ENCODE peak calls at places on chromosome 20, in four cellular contexts. A is IMR-90, I is H9, X is H1. K is an unnamed sample.

GRCh38 chr20:8853805-8854338 is 215.0 kb upstream of the PLCB4 start:
- DNase-seq in X (no peak), I (peak; percentile 42), A (peak; percentile 84), K (peak; percentile 76)

GRCh38 chr20:7161690-7162089 is 394.2 kb downstream of the BMP2 start:
- DNase-seq in X (no peak), A (no peak), I (no peak), K (no peak)

GRCh38 chr20:61308171-61308795 is 56.2 kb downstream of the CDH4 start:
- DNase-seq in X (no peak), A (no peak), I (no peak), K (no peak)

GRCh38 chr20:11676618-11677289 is 240.9 kb upstream of the BTBD3 start:
- DNase-seq in A (peak; percentile 42), I (peak; percentile 71), X (peak; percentile 86), K (peak; percentile 49)

GRCh38 chr20:56949318-56949717 is 317.1 kb downstream of the BMP7 start:
- DNase-seq in I (peak; percentile 74), X (no peak), A (no peak), K (no peak)

GRCh38 chr20:48169650-48170049 is 384.4 kb upstream of the SULF2 start:
- DNase-seq in X (no peak), A (no peak), I (no peak), K (no peak)

GRCh38 chr20:58306421-58307261 is 2.9 kb upstream of the RAB22A start:
- DNase-seq in A (peak; percentile 76), X (no peak), I (no peak), K (no peak)

GRCh38 chr20:44470327-44470726 is 5.3 kb upstream of the TTPAL start:
- DNase-seq in X (no peak), A (no peak), I (no peak), K (no peak)

GRCh38 chr20:38387953-38388352 is 41.7 kb downstream of the LBP start:
- DNase-seq in I (no peak), A (no peak), X (no peak), K (no peak)

GRCh38 chr20:41526327-41526726 is 91.8 kb downstream of the CHD6 start:
- DNase-seq in I (no peak), X (no peak), A (no peak), K (no peak)

GRCh38 chr20:1946762-1947534 is 46.9 kb downstream of the PDYN start:
- DNase-seq in X (peak; percentile 84), A (peak; percentile 17), I (peak; percentile 96), K (peak; percentile 82)

GRCh38 chr20:19317240-19318069 is 105.0 kb downstream of the SLC24A3 start:
- DNase-seq in I (no peak), X (no peak), A (no peak), K (no peak)

GRCh38 chr20:9609892-9610502 is 95.6 kb downstream of the LAMP5 start:
- DNase-seq in I (peak; percentile 73), A (peak; percentile 71), X (peak; percentile 73), K (peak; percentile 84)

GRCh38 chr20:52160805-52161204 is 30.8 kb downstream of the ZFP64 start:
- DNase-seq in X (no peak), A (no peak), I (no peak), K (no peak)

GRCh38 chr20:6575912-6576391 is 191.5 kb upstream of the BMP2 start:
- DNase-seq in I (no peak), A (peak; percentile 72), X (no peak), K (no peak)

GRCh38 chr20:47355489-47356219 is 845 bp downstream of the ZMYND8 start:
- DNase-seq in I (no peak), X (no peak), A (no peak), K (no peak)

GRCh38 chr20:63138855-63139341 is 77.0 kb downstream of the YTHDF1 start:
- DNase-seq in X (no peak), A (no peak), I (no peak), K (no peak)

GRCh38 chr20:38730989-38731737 is 6.9 kb downstream of the SLC32A1 start:
- DNase-seq in I (peak; percentile 91), X (peak; percentile 99), A (peak; percentile 31), K (peak; percentile 83)

GRCh38 chr20:53617791-53618489 is 24.3 kb upstream of the ZNF217 start:
- DNase-seq in I (no peak), A (no peak), X (no peak), K (no peak)

GRCh38 chr20:10877345-10877744 is 203.5 kb upstream of the JAG1 start:
- DNase-seq in X (no peak), A (no peak), I (no peak), K (no peak)

GRCh38 chr20:62511300-62511914 is 35.6 kb upstream of the GATA5 start:
- DNase-seq in A (no peak), X (no peak), I (no peak), K (no peak)

GRCh38 chr20:12241065-12241464 is 323.4 kb downstream of the BTBD3 start:
- DNase-seq in X (no peak), I (no peak), A (no peak), K (no peak)

GRCh38 chr20:11001767-11002540 is 328.2 kb upstream of the JAG1 start:
- DNase-seq in A (peak; percentile 56), X (no peak), I (no peak), K (no peak)

GRCh38 chr20:24694157-24694726 is 224.8 kb downstream of the SYNDIG1 start:
- DNase-seq in A (no peak), X (peak; percentile 27), I (peak; percentile 9), K (no peak)

GRCh38 chr20:24609757-24610156 is 140.3 kb downstream of the SYNDIG1 start:
- DNase-seq in A (no peak), X (no peak), I (no peak), K (no peak)

GRCh38 chr20:51750037-51750769 is 18.0 kb downstream of the ATP9A start:
- DNase-seq in A (peak; percentile 94), X (no peak), I (no peak), K (no peak)

GRCh38 chr20:63060057-63060991 is 53.6 kb upstream of the BHLHE23 start:
- DNase-seq in A (peak; percentile 22), X (peak; percentile 47), I (peak; percentile 34), K (no peak)

GRCh38 chr20:12570371-12570770 is 438.4 kb upstream of the SPTLC3 start:
- DNase-seq in X (peak; percentile 64), A (no peak), I (peak; percentile 81), K (peak; percentile 27)

GRCh38 chr20:49646126-49646525 is 67.6 kb downstream of the B4GALT5 start:
- DNase-seq in A (peak; percentile 91), X (no peak), I (no peak), K (no peak)

GRCh38 chr20:21125072-21125848 is 622 bp upstream of the KIZ start:
- DNase-seq in A (peak; percentile 41), I (no peak), X (no peak), K (no peak)

GRCh38 chr20:17589161-17589834 is 19.4 kb downstream of the DSTN start:
- DNase-seq in X (no peak), A (no peak), I (no peak), K (no peak)

GRCh38 chr20:10505320-10506226 is 70.5 kb downstream of the SLX4IP start:
- DNase-seq in I (no peak), X (no peak), A (peak; percentile 35), K (no peak)

GRCh38 chr20:44572551-44573500 is 9.6 kb upstream of the PKIG start:
- DNase-seq in A (peak; percentile 89), I (no peak), X (no peak), K (no peak)

GRCh38 chr20:39338977-39339376 is 376.8 kb downstream of the DHX35 start:
- DNase-seq in A (no peak), I (no peak), X (no peak), K (no peak)

GRCh38 chr20:20571068-20571780 is 141.2 kb downstream of the RALGAPA2 start:
- DNase-seq in A (no peak), I (no peak), X (no peak), K (no peak)

GRCh38 chr20:57470666-57471495 is 54.1 kb downstream of the CTCFL start:
- DNase-seq in I (no peak), A (no peak), X (no peak), K (no peak)

GRCh38 chr20:57189713-57190112 is 76.7 kb downstream of the BMP7 start:
- DNase-seq in A (no peak), I (no peak), X (no peak), K (no peak)

GRCh38 chr20:61980647-61981583 is 84.8 kb downstream of the TAF4 start:
- DNase-seq in A (no peak), I (no peak), X (no peak), K (no peak)

DNA sequence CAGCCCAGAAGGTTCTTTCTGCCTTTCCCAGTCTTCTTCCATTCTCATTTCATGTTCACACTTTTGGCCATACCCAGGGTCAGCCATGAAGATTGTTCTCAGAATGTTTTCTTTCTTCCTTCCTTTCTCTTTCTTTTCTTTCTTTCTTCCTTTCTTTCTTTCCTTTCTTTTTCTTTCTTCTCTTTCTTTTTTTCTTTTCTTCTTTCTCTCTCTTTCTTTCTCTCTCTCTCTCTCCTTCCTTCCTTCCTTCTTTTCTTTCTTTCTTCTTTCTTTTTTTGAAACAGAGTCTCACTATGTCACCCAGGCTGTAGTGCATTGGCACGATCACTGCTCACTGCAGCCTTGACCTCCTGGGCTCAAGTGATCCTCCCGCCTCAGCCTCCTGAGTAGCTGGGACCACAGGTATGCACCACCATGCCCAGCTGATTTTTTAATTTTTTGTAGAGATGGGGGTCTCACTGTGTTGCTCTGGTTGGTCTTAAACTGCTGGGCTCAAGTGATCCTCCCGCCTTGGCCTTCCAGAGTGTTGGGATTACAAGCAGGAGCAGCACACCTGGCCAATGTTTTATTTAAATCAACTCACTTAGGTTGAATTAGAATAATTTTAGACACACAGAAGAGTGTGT is 13.1 kb upstream of the FAM110A start:
- DNase-seq in I (no peak), A (no peak), X (no peak), K (no peak)
- H3K4me1 ChIP-seq in I (no peaks in the 10 kb centered on the region), A (no peaks in the 10 kb centered on the region), X (no peaks in the 10 kb centered on the region), K (peaks cover 4% of the 10 kb centered on the region)

GRCh38 chr20:15986690-15987089 is 586.6 kb downstream of the KIF16B start:
- DNase-seq in I (no peak), A (no peak), X (no peak), K (no peak)
- H2BK15ac ChIP-seq in I (no peak overlapping the region), A (no peak overlapping the region), X (no peak overlapping the region), K (no peak overlapping the region)

GRCh38 chr20:45779011-45779915 is 12.4 kb downstream of the WFDC3 start:
- DNase-seq in A (peak; percentile 100), X (no peak), I (no peak), K (no peak)
- H4K91ac ChIP-seq in A (peak overlapping the region; percentile 97), X (no peak overlapping the region), I (no peak overlapping the region), K (no peak overlapping the region)

DNA sequence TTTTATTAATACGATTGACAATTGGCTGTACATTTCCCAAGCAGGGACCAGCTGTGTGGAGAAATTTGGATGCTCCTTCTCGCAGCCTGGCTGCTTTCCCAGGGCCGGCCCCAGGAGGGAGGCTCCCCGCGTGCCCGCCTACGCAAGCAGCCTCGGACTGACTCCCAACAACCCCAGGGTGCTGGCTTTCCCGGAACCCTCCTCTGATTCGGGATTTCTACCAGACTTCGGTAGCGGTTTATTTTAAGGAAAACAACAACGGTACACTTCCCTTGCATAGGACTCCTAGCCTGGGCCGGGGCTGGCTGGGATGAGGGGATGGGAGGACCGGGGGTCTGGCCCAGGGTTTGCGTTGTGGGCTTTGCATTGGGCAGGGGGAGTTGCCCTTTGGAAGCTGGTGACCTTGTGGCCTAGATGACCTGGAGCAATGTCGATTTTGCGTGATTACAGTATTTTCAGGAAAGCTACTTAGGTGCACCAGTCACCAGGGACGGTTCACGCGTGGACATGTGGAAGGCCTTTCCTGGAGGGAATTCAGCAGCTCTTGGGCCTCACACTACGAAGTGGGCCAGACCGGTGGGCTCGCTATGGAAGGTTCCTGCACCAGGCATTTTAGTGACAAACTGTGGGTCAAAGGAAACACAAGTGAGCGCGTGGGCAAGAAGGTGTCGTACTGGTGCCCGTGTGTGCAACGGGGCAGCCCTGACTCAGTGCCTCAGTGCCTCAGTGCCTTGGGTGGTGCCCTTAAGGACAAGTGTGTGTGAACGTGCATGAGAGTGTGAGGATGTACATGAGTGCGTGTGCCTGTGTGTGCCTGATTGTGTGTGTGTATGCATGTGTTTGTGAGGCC is 20.7 kb upstream of the PHACTR3 start:
- DNase-seq in X (no peak), I (no peak), A (no peak), K (no peak)
- H3K4me1 ChIP-seq in X (no peaks in the 10 kb centered on the region), I (no peaks in the 10 kb centered on the region), A (no peaks in the 10 kb centered on the region), K (peaks cover 2% of the 10 kb centered on the region)

GRCh38 chr20:36542019-36542488 is 735 bp downstream of the MYL9 start:
- DNase-seq in X (peak; percentile 84), I (peak; percentile 82), A (peak; percentile 70), K (peak; percentile 30)
- H2BK15ac ChIP-seq in X (peak overlapping the region; percentile 18), I (no peak overlapping the region), A (peak overlapping the region; percentile 59), K (peak overlapping the region; percentile 99)

K was measured in neuronal stem cell.